ENCODE peak calls at places on chromosomes 16 and 17, in five cellular contexts. One of them, this sample, is unnamed.
A peak's percentile ranks its signal among the peaks of the same experiment; 100 is the strongest.

GRCh38 chr17:18314059-18314730 is 599 bp downstream of the TOP3A start:
- DNase-seq in Right ventricle myocardium inferior: no peak
- DNase-seq in kidney: peak; percentile 48
- DNase-seq in adrenal gland: no peak
- DNase-seq in activated CD8-positive, alpha-beta memory T cell treated with anti-CD3 and anti-CD28 coated beads for 1 hour: no peak
- DNase-seq in this sample: peak; percentile 23

GRCh38 chr17:45333702-45334092 is 16.9 kb upstream of the MAP3K14 start:
- DNase-seq in Right ventricle myocardium inferior: no peak
- DNase-seq in kidney: no peak
- DNase-seq in adrenal gland: no peak
- DNase-seq in activated CD8-positive, alpha-beta memory T cell treated with anti-CD3 and anti-CD28 coated beads for 1 hour: no peak
- DNase-seq in this sample: no peak

GRCh38 chr16:14057878-14058382 is 13.2 kb upstream of the MRTFB start:
- DNase-seq in Right ventricle myocardium inferior: no peak
- DNase-seq in kidney: no peak
- DNase-seq in adrenal gland: no peak
- DNase-seq in activated CD8-positive, alpha-beta memory T cell treated with anti-CD3 and anti-CD28 coated beads for 1 hour: no peak
- DNase-seq in this sample: no peak

GRCh38 chr16:79651363-79651762 is 50.8 kb upstream of the MAF start:
- DNase-seq in Right ventricle myocardium inferior: no peak
- DNase-seq in kidney: no peak
- DNase-seq in adrenal gland: peak; percentile 68
- DNase-seq in activated CD8-positive, alpha-beta memory T cell treated with anti-CD3 and anti-CD28 coated beads for 1 hour: no peak
- DNase-seq in this sample: no peak

GRCh38 chr16:31181102-31181830 is 1.3 kb downstream of the FUS start:
- DNase-seq in Right ventricle myocardium inferior: no peak
- DNase-seq in kidney: peak; percentile 77
- DNase-seq in adrenal gland: peak; percentile 50
- DNase-seq in activated CD8-positive, alpha-beta memory T cell treated with anti-CD3 and anti-CD28 coated beads for 1 hour: no peak
- DNase-seq in this sample: peak; percentile 20

GRCh38 chr17:7559307-7560171 is 989 bp downstream of the TNFSF13 start:
- DNase-seq in Right ventricle myocardium inferior: no peak
- DNase-seq in kidney: peak; percentile 79
- DNase-seq in adrenal gland: no peak
- DNase-seq in activated CD8-positive, alpha-beta memory T cell treated with anti-CD3 and anti-CD28 coated beads for 1 hour: no peak
- DNase-seq in this sample: no peak

GRCh38 chr17:55710829-55711496 is 11.7 kb downstream of the TMEM100 start:
- DNase-seq in Right ventricle myocardium inferior: no peak
- DNase-seq in kidney: no peak
- DNase-seq in adrenal gland: no peak
- DNase-seq in activated CD8-positive, alpha-beta memory T cell treated with anti-CD3 and anti-CD28 coated beads for 1 hour: no peak
- DNase-seq in this sample: no peak

GRCh38 chr17:32267690-32268205 is 2.1 kb downstream of the RHBDL3 start:
- DNase-seq in Right ventricle myocardium inferior: no peak
- DNase-seq in kidney: peak; percentile 34
- DNase-seq in adrenal gland: peak; percentile 52
- DNase-seq in activated CD8-positive, alpha-beta memory T cell treated with anti-CD3 and anti-CD28 coated beads for 1 hour: no peak
- DNase-seq in this sample: no peak

GRCh38 chr17:35079547-35079946 is 16.0 kb upstream of the RFFL start:
- DNase-seq in Right ventricle myocardium inferior: no peak
- DNase-seq in kidney: no peak
- DNase-seq in adrenal gland: no peak
- DNase-seq in activated CD8-positive, alpha-beta memory T cell treated with anti-CD3 and anti-CD28 coated beads for 1 hour: no peak
- DNase-seq in this sample: no peak

GRCh38 chr16:50457423-50457822 is 88.6 kb upstream of the BRD7 start:
- DNase-seq in Right ventricle myocardium inferior: no peak
- DNase-seq in kidney: no peak
- DNase-seq in adrenal gland: no peak
- DNase-seq in activated CD8-positive, alpha-beta memory T cell treated with anti-CD3 and anti-CD28 coated beads for 1 hour: no peak
- DNase-seq in this sample: no peak

GRCh38 chr17:43563262-43564079 is 17.3 kb upstream of the ETV4 start:
- DNase-seq in Right ventricle myocardium inferior: no peak
- DNase-seq in kidney: no peak
- DNase-seq in adrenal gland: no peak
- DNase-seq in activated CD8-positive, alpha-beta memory T cell treated with anti-CD3 and anti-CD28 coated beads for 1 hour: no peak
- DNase-seq in this sample: no peak

GRCh38 chr17:80501739-80502577 is 25.6 kb upstream of the NPTX1 start:
- DNase-seq in Right ventricle myocardium inferior: no peak
- DNase-seq in kidney: peak; percentile 80
- DNase-seq in adrenal gland: no peak
- DNase-seq in activated CD8-positive, alpha-beta memory T cell treated with anti-CD3 and anti-CD28 coated beads for 1 hour: no peak
- DNase-seq in this sample: no peak

GRCh38 chr17:45436161-45436560 is 3.5 kb upstream of the ARHGAP27 start:
- DNase-seq in Right ventricle myocardium inferior: no peak
- DNase-seq in kidney: peak; percentile 63
- DNase-seq in adrenal gland: no peak
- DNase-seq in activated CD8-positive, alpha-beta memory T cell treated with anti-CD3 and anti-CD28 coated beads for 1 hour: no peak
- DNase-seq in this sample: no peak

GRCh38 chr16:69618307-69618706 is 52.5 kb downstream of the NFAT5 start:
- DNase-seq in Right ventricle myocardium inferior: no peak
- DNase-seq in kidney: no peak
- DNase-seq in adrenal gland: no peak
- DNase-seq in activated CD8-positive, alpha-beta memory T cell treated with anti-CD3 and anti-CD28 coated beads for 1 hour: no peak
- DNase-seq in this sample: no peak

GRCh38 chr16:75109732-75110243 is 6.8 kb downstream of the LDHD start:
- DNase-seq in Right ventricle myocardium inferior: peak; percentile 85
- DNase-seq in kidney: peak; percentile 82
- DNase-seq in adrenal gland: peak; percentile 78
- DNase-seq in activated CD8-positive, alpha-beta memory T cell treated with anti-CD3 and anti-CD28 coated beads for 1 hour: no peak
- DNase-seq in this sample: no peak

GRCh38 chr16:82514262-82514661 is 112.5 kb upstream of the CDH13 start:
- DNase-seq in Right ventricle myocardium inferior: no peak
- DNase-seq in kidney: no peak
- DNase-seq in adrenal gland: no peak
- DNase-seq in activated CD8-positive, alpha-beta memory T cell treated with anti-CD3 and anti-CD28 coated beads for 1 hour: no peak
- DNase-seq in this sample: no peak

GRCh38 chr17:49870298-49870697 is 22.4 kb upstream of the TAC4 start:
- DNase-seq in Right ventricle myocardium inferior: no peak
- DNase-seq in kidney: no peak
- DNase-seq in adrenal gland: no peak
- DNase-seq in activated CD8-positive, alpha-beta memory T cell treated with anti-CD3 and anti-CD28 coated beads for 1 hour: no peak
- DNase-seq in this sample: no peak

GRCh38 chr16:46852130-46852529 is 21.1 kb upstream of the C16orf87 start:
- DNase-seq in Right ventricle myocardium inferior: no peak
- DNase-seq in kidney: no peak
- DNase-seq in adrenal gland: no peak
- DNase-seq in activated CD8-positive, alpha-beta memory T cell treated with anti-CD3 and anti-CD28 coated beads for 1 hour: no peak
- DNase-seq in this sample: no peak

GRCh38 chr17:48012151-48012520 is 25.5 kb downstream of the COPZ2 start:
- DNase-seq in Right ventricle myocardium inferior: peak; percentile 81
- DNase-seq in kidney: no peak
- DNase-seq in adrenal gland: no peak
- DNase-seq in activated CD8-positive, alpha-beta memory T cell treated with anti-CD3 and anti-CD28 coated beads for 1 hour: peak; percentile 48
- DNase-seq in this sample: no peak

GRCh38 chr17:19022128-19022527 is 17.6 kb upstream of the FAM83G start:
- DNase-seq in Right ventricle myocardium inferior: no peak
- DNase-seq in kidney: peak; percentile 55
- DNase-seq in adrenal gland: no peak
- DNase-seq in activated CD8-positive, alpha-beta memory T cell treated with anti-CD3 and anti-CD28 coated beads for 1 hour: no peak
- DNase-seq in this sample: no peak

GRCh38 chr17:54785643-54786258 is 114.9 kb upstream of the TOM1L1 start:
- DNase-seq in Right ventricle myocardium inferior: no peak
- DNase-seq in kidney: no peak
- DNase-seq in adrenal gland: no peak
- DNase-seq in activated CD8-positive, alpha-beta memory T cell treated with anti-CD3 and anti-CD28 coated beads for 1 hour: no peak
- DNase-seq in this sample: no peak

GRCh38 chr16:26078971-26079370 is 387.2 kb downstream of the HS3ST4 start:
- DNase-seq in Right ventricle myocardium inferior: no peak
- DNase-seq in kidney: no peak
- DNase-seq in adrenal gland: no peak
- DNase-seq in activated CD8-positive, alpha-beta memory T cell treated with anti-CD3 and anti-CD28 coated beads for 1 hour: no peak
- DNase-seq in this sample: no peak

GRCh38 chr16:54123766-54124165 is 162.8 kb downstream of the IRX3 start:
- DNase-seq in Right ventricle myocardium inferior: no peak
- DNase-seq in kidney: no peak
- DNase-seq in adrenal gland: no peak
- DNase-seq in activated CD8-positive, alpha-beta memory T cell treated with anti-CD3 and anti-CD28 coated beads for 1 hour: no peak
- DNase-seq in this sample: no peak

GRCh38 chr16:309476-309875 is 26.5 kb downstream of the PDIA2 start:
- DNase-seq in Right ventricle myocardium inferior: no peak
- DNase-seq in kidney: no peak
- DNase-seq in adrenal gland: no peak
- DNase-seq in activated CD8-positive, alpha-beta memory T cell treated with anti-CD3 and anti-CD28 coated beads for 1 hour: no peak
- DNase-seq in this sample: no peak

GRCh38 chr17:18245038-18245776 is 13.3 kb downstream of the FLII start:
- DNase-seq in Right ventricle myocardium inferior: no peak
- DNase-seq in kidney: no peak
- DNase-seq in adrenal gland: no peak
- DNase-seq in activated CD8-positive, alpha-beta memory T cell treated with anti-CD3 and anti-CD28 coated beads for 1 hour: no peak
- DNase-seq in this sample: no peak

GRCh38 chr17:46732133-46732532 is 86.4 kb downstream of the WNT3 start:
- DNase-seq in Right ventricle myocardium inferior: no peak
- DNase-seq in kidney: no peak
- DNase-seq in adrenal gland: no peak
- DNase-seq in activated CD8-positive, alpha-beta memory T cell treated with anti-CD3 and anti-CD28 coated beads for 1 hour: no peak
- DNase-seq in this sample: no peak

GRCh38 chr17:10756146-10756545 is 26.3 kb upstream of the TMEM220 start:
- DNase-seq in Right ventricle myocardium inferior: no peak
- DNase-seq in kidney: no peak
- DNase-seq in adrenal gland: no peak
- DNase-seq in activated CD8-positive, alpha-beta memory T cell treated with anti-CD3 and anti-CD28 coated beads for 1 hour: no peak
- DNase-seq in this sample: no peak

GRCh38 chr17:72775914-72776313 is 316.6 kb downstream of the SLC39A11 start:
- DNase-seq in Right ventricle myocardium inferior: no peak
- DNase-seq in kidney: no peak
- DNase-seq in adrenal gland: no peak
- DNase-seq in activated CD8-positive, alpha-beta memory T cell treated with anti-CD3 and anti-CD28 coated beads for 1 hour: no peak
- DNase-seq in this sample: no peak

GRCh38 chr17:57954421-57955182 is 610 bp downstream of the CUEDC1 start:
- DNase-seq in Right ventricle myocardium inferior: peak; percentile 87
- DNase-seq in kidney: peak; percentile 93
- DNase-seq in adrenal gland: peak; percentile 69
- DNase-seq in activated CD8-positive, alpha-beta memory T cell treated with anti-CD3 and anti-CD28 coated beads for 1 hour: no peak
- DNase-seq in this sample: peak; percentile 62

GRCh38 chr16:59543641-59544040 is 809.5 kb upstream of the GOT2 start:
- DNase-seq in Right ventricle myocardium inferior: no peak
- DNase-seq in kidney: no peak
- DNase-seq in adrenal gland: no peak
- DNase-seq in activated CD8-positive, alpha-beta memory T cell treated with anti-CD3 and anti-CD28 coated beads for 1 hour: no peak
- DNase-seq in this sample: no peak

GRCh38 chr17:32689348-32689747 is 187.6 kb downstream of the MYO1D start:
- DNase-seq in Right ventricle myocardium inferior: no peak
- DNase-seq in kidney: no peak
- DNase-seq in adrenal gland: no peak
- DNase-seq in activated CD8-positive, alpha-beta memory T cell treated with anti-CD3 and anti-CD28 coated beads for 1 hour: no peak
- DNase-seq in this sample: no peak

GRCh38 chr16:58042886-58043515 is 17.4 kb downstream of the MMP15 start:
- DNase-seq in Right ventricle myocardium inferior: no peak
- DNase-seq in kidney: no peak
- DNase-seq in adrenal gland: no peak
- DNase-seq in activated CD8-positive, alpha-beta memory T cell treated with anti-CD3 and anti-CD28 coated beads for 1 hour: no peak
- DNase-seq in this sample: no peak

GRCh38 chr17:80857721-80858171 is 133.9 kb upstream of the CHMP6 start:
- DNase-seq in Right ventricle myocardium inferior: peak; percentile 46
- DNase-seq in kidney: no peak
- DNase-seq in adrenal gland: no peak
- DNase-seq in activated CD8-positive, alpha-beta memory T cell treated with anti-CD3 and anti-CD28 coated beads for 1 hour: no peak
- DNase-seq in this sample: no peak

GRCh38 chr17:53032861-53033271 is 789.9 kb upstream of the KIF2B start:
- DNase-seq in Right ventricle myocardium inferior: no peak
- DNase-seq in kidney: no peak
- DNase-seq in adrenal gland: no peak
- DNase-seq in activated CD8-positive, alpha-beta memory T cell treated with anti-CD3 and anti-CD28 coated beads for 1 hour: no peak
- DNase-seq in this sample: peak; percentile 53

GRCh38 chr16:20051611-20052010 is 22.1 kb downstream of the GPR139 start:
- DNase-seq in Right ventricle myocardium inferior: no peak
- DNase-seq in kidney: no peak
- DNase-seq in adrenal gland: no peak
- DNase-seq in activated CD8-positive, alpha-beta memory T cell treated with anti-CD3 and anti-CD28 coated beads for 1 hour: no peak
- DNase-seq in this sample: no peak

GRCh38 chr16:47019563-47019962 is 46.1 kb upstream of the DNAJA2 start:
- DNase-seq in Right ventricle myocardium inferior: no peak
- DNase-seq in kidney: no peak
- DNase-seq in adrenal gland: no peak
- DNase-seq in activated CD8-positive, alpha-beta memory T cell treated with anti-CD3 and anti-CD28 coated beads for 1 hour: no peak
- DNase-seq in this sample: no peak